ENCODE peak calls at places on chromosomes 4 and X, in nine cellular contexts. L is hepatocyte, O is fibroblast of lung, K is uterus, M is pancreas, J is A673, V is stomach, A is prostate gland, R is upper lobe of right lung. H is an unnamed sample.

GRCh38 chrX:122196338-122196737 is 987.7 kb upstream of the GRIA3 start:
- DNase-seq in L (no peak), O (no peak), K (no peak), M (no peak), J (no peak), V (no peak), A (no peak), R (no peak), H (no peak)

GRCh38 chr4:86965019-86965976 is 30.5 kb downstream of the AFF1 start:
- DNase-seq in L (no peak), O (no peak), K (no peak), M (no peak), J (peak; percentile 20), V (no peak), A (no peak), R (no peak), H (no peak)

GRCh38 chr4:175469519-175469918 is 342.5 kb downstream of the GPM6A start:
- DNase-seq in L (peak; percentile 13), O (no peak), K (no peak), M (no peak), J (peak; percentile 20), V (no peak), A (no peak), R (no peak), H (no peak)

GRCh38 chr4:6732441-6733357 is 16.7 kb downstream of the BLOC1S4 start:
- DNase-seq in L (peak; percentile 84), O (peak; percentile 91), K (peak; percentile 77), M (no peak), J (no peak), V (peak; percentile 85), A (no peak), R (peak; percentile 86), H (no peak)

GRCh38 chrX:147803948-147804347 is 107.8 kb upstream of the FMR1 start:
- DNase-seq in L (peak; percentile 28), O (no peak), K (no peak), M (no peak), J (peak; percentile 26), V (no peak), A (no peak), R (no peak), H (no peak)

GRCh38 chr4:80255374-80256095 is 10.9 kb upstream of the FGF5 start:
- DNase-seq in L (no peak), O (no peak), K (no peak), M (no peak), J (no peak), V (no peak), A (no peak), R (no peak), H (no peak)

GRCh38 chr4:187209921-187210613 is 486.4 kb upstream of the FAT1 start:
- DNase-seq in L (peak; percentile 51), O (peak; percentile 77), K (no peak), M (no peak), J (no peak), V (no peak), A (peak; percentile 94), R (no peak), H (no peak)

GRCh38 chrX:74119016-74119910 is 184.7 kb upstream of the ZCCHC13 start:
- DNase-seq in L (no peak), O (peak; percentile 18), K (no peak), M (no peak), J (peak; percentile 7), V (no peak), A (no peak), R (no peak), H (no peak)

GRCh38 chrX:66544181-66544580 is 94.7 kb downstream of the EDA2R start:
- DNase-seq in L (no peak), O (no peak), K (no peak), M (no peak), J (no peak), V (no peak), A (no peak), R (no peak), H (no peak)

GRCh38 chr4:52833941-52834525 is 28.1 kb upstream of the RASL11B start:
- DNase-seq in L (no peak), O (no peak), K (no peak), M (no peak), J (no peak), V (no peak), A (no peak), R (no peak), H (no peak)

GRCh38 chr4:42119916-42120315 is 32.5 kb downstream of the BEND4 start:
- DNase-seq in L (no peak), O (no peak), K (no peak), M (no peak), J (no peak), V (no peak), A (no peak), R (no peak), H (no peak)

GRCh38 chr4:158849681-158850080 is 80.9 kb downstream of the FNIP2 start:
- DNase-seq in L (no peak), O (no peak), K (no peak), M (no peak), J (no peak), V (no peak), A (no peak), R (no peak), H (no peak)

GRCh38 chrX:65874765-65875164 is 165.1 kb downstream of the VSIG4 start:
- DNase-seq in L (no peak), O (no peak), K (no peak), M (no peak), J (no peak), V (no peak), A (no peak), R (no peak), H (no peak)

GRCh38 chr4:159946983-159947645 is 844.2 kb downstream of the RAPGEF2 start:
- DNase-seq in L (peak; percentile 80), O (peak; percentile 50), K (no peak), M (no peak), J (peak; percentile 82), V (no peak), A (peak; percentile 19), R (no peak), H (no peak)

GRCh38 chr4:126541820-126542219 is 1090.9 kb upstream of the INTU start:
- DNase-seq in L (no peak), O (peak; percentile 4), K (no peak), M (no peak), J (peak; percentile 22), V (no peak), A (no peak), R (no peak), H (no peak)

GRCh38 chrX:50756276-50756675 is 57.7 kb downstream of the SHROOM4 start:
- DNase-seq in L (no peak), O (no peak), K (no peak), M (no peak), J (no peak), V (no peak), A (no peak), R (no peak), H (no peak)

DNA sequence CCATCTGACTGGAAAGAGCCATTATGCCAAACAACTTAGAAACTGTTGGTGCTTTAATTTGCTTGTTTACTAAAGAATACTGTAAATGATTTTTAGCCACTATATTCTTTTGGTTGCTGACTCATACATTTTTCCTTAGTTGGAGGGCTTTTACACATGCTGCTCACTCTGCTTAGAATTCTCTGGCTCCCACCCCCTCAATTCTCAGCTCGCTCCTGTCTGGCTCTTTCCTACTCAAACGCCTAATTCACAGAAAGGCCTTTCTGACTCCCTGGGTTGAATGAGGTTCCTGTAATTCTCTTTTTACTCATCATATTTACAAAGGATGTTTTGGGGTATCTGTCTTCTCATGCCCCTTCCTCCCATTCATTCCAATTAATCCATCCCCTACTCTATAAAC is 26.1 kb upstream of the PARM1 start:
- DNase-seq in L (no peak), O (no peak), K (no peak), M (no peak), J (no peak), V (no peak), A (no peak), R (no peak), H (no peak)
- TF ChIP-seq CTCF in L (no peak), O (no peak), K (no peak), M (no peak), J (no peak), V (no peak), A (no peak), R (no peak), H (no peak)

DNA sequence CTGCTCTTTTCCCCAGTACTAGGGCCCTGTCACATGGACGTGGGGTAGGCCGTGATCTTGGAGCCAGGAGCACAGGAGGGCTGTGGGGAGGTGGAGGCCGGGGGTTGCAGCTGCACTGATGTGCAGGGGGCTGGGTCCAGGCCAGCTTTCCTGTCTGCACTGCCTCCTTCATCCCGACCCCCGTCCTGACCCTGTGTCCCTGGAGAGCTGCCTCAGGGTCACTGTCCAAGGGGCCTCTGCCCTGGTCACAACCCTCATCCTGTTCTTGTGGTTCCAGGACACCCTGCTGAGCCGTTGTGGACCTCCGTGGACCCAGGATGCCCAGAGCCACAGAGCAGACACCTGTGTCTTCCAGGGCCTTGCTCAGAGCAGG is 91.7 kb upstream of the ADRA2C start:
- DNase-seq in L (no peak), O (no peak), K (no peak), M (no peak), J (no peak), V (no peak), A (no peak), R (peak; percentile 55), H (no peak)
- H3K27me3 ChIP-seq in L (peaks cover 3% of the 10 kb centered on the region), O (no peaks in the 10 kb centered on the region), K (no peaks in the 10 kb centered on the region), M (no peaks in the 10 kb centered on the region), J (no peaks in the 10 kb centered on the region), V (peaks cover 18% of the 10 kb centered on the region), A (no peaks in the 10 kb centered on the region), R (no peaks in the 10 kb centered on the region), H (peaks cover 13% of the 10 kb centered on the region)

DNA sequence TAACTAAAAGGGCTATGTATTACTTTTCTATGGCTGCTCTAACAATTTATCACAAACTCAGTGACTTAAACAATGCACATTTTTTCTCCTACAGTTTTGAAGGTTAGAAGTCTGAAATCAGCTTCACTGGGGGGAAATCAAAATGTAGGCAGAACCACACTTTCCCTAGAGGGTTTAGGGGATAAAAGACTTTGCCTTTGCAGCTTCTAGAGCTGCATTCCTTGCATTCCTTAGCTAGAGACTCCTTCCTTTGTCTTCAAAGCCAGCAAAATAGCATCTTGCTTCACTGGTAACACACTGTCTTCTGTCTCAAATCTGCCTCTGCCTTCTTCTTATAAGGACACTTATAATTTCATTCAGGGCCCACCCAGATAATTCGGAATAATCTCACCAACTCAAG is 152.4 kb upstream of the SPIN4 start:
- DNase-seq in L (no peak), O (no peak), K (no peak), M (no peak), J (peak; percentile 45), V (no peak), A (no peak), R (no peak), H (no peak)
- H3K27ac ChIP-seq in L (no peak overlapping the region), O (no peak overlapping the region), K (no peak overlapping the region), M (no peak overlapping the region), J (no peak overlapping the region), V (no peak overlapping the region), A (no peak overlapping the region), R (no peak overlapping the region), H (no peak overlapping the region)

DNA sequence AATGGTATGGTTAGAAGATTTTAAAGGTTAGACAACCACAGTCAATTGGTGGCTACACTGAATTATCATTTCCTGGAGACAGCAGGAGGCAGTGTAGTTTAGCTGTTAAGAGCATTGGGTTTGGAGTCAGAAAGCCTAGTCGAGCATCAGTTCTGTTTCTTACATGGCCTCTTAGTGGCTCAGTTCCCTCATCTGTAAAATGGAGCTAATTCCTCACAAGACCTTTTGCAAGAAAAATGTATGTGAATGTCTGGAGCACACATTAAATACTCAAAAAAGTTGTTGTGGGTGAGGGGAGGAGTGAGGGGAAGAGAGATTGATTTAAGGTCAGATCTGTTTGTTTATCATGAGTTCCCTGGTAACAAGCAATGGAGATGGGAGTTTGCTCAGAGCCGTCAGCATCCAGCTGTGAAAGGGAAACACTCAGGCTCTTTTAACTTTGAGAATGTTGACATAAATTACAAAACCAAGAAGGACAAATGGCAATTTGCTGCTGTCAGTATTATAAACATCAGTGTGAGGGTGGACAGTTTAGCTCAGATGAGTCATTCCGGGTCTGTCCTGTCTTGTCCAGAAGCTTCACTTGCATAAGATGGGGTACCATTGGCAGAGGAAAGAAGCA is 98.2 kb upstream of the PGRMC2 start:
- DNase-seq in L (no peak), O (peak; percentile 87), K (no peak), M (no peak), J (peak; percentile 49), V (no peak), A (peak; percentile 34), R (no peak), H (no peak)
- TF ChIP-seq CTCF in L (peak; percentile 16), O (peak; percentile 39), K (no peak), M (no peak), J (peak; percentile 30), V (no peak), A (no peak), R (no peak), H (no peak)

H was measured in CD4-positive, alpha-beta T cell.